ENCODE peak calls at places on chromosomes 1 and 21, in four cellular contexts. U is hepatocyte, M is esophagus squamous epithelium, T is GM12878. Q is an unnamed sample. For H3K4me1, the result is how much of the 10 kb centered on the place peaks cover.

GRCh38 chr1:46131727-46132528 is 501 bp downstream of the PIK3R3 start:
- DNase-seq in U (peak), M (no peak), T (no peak), Q (no peak)

GRCh38 chr1:86429830-86430229 is 5.9 kb downstream of the CLCA2 start:
- DNase-seq in U (peak), M (no peak), T (no peak), Q (no peak)

GRCh38 chr1:204268101-204268500 is 54.3 kb upstream of the GOLT1A start:
- DNase-seq in U (no peak), M (no peak), T (no peak), Q (no peak)

GRCh38 chr1:54857741-54858665 is 29.0 kb downstream of the DHCR24 start:
- DNase-seq in U (peak), M (no peak), T (no peak), Q (no peak)

GRCh38 chr1:179816196-179816960 is 61.2 kb downstream of the TOR1AIP2 start:
- DNase-seq in U (peak), M (no peak), T (no peak), Q (no peak)

GRCh38 chr1:202049129-202049528 is 38.7 kb downstream of the ELF3 start:
- DNase-seq in U (no peak), M (no peak), T (no peak), Q (no peak)

GRCh38 chr1:205493241-205494085 is 11.0 kb upstream of the CDK18 start:
- DNase-seq in U (peak), M (no peak), T (no peak), Q (no peak)

GRCh38 chr21:44850905-44851657 is 22.4 kb downstream of the PTTG1IP start:
- DNase-seq in U (no peak), M (no peak), T (no peak), Q (no peak)

GRCh38 chr1:114315601-114316000 is 161.9 kb upstream of the SYT6 start:
- DNase-seq in U (no peak), M (no peak), T (no peak), Q (no peak)

GRCh38 chr1:206582537-206583460 is 29.5 kb downstream of the EIF2D start:
- DNase-seq in U (no peak), M (no peak), T (no peak), Q (no peak)

GRCh38 chr1:156148236-156148635 is 5.1 kb upstream of the SEMA4A start:
- DNase-seq in U (no peak), M (no peak), T (peak), Q (no peak)

GRCh38 chr1:90723561-90724108 is 6.5 kb upstream of the BARHL2 start:
- DNase-seq in U (no peak), M (no peak), T (no peak), Q (no peak)

GRCh38 chr1:5622412-5622811 is 369.8 kb downstream of the NPHP4 start:
- DNase-seq in U (no peak), M (no peak), T (no peak), Q (no peak)

GRCh38 chr1:7046314-7046713 is 261.1 kb downstream of the CAMTA1 start:
- DNase-seq in U (peak), M (no peak), T (no peak), Q (no peak)

GRCh38 chr1:25037174-25038074 is 107.3 kb upstream of the RUNX3 start:
- DNase-seq in U (peak), M (no peak), T (no peak), Q (no peak)
- H3K4me1 ChIP-seq in U (under half), M (under half), T (half or more), Q (under half)

DNA sequence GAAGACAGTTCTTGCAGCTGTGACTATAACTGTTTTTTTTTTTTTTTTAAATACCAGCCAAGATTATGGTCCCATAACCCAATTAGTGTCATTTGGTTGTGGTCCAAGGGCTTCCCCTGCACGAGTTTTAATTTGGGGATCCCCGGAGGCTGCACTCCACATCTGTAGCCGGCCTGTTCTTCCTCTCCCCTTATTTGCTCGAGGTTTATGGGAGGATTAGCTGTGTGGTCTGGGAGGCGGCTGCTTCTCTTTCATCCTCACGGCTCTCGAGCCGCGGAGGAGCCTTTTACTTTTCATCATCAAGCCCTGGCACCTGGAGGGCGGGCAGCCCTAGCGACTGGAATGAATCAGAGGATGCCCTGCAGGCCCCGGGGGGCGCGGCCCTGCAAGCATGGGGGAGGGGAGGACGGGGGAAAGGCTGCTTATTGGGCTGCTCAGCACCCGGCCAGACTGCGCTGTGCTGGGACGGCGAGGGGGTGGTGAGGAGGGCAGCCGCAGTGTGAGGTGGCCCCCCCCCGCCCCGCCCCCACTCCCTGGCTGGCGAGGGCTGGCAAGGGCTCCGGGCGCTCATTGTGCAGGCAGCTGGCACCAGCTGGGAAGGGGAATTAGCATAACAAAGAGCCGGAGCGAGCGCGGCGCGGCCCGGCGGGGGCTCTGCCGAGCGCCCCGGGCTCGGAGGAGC is 18.5 kb downstream of the SERTAD4 start:
- DNase-seq in U (peak), M (no peak), T (no peak), Q (no peak)
- H3K27ac ChIP-seq in U (peak), M (peak), T (no peak), Q (no peak)

GRCh38 chr21:31576428-31576827 is 83.1 kb upstream of the SOD1 start:
- DNase-seq in U (no peak), M (no peak), T (no peak), Q (no peak)

GRCh38 chr21:31580866-31581276 is 78.6 kb upstream of the SOD1 start:
- DNase-seq in U (peak), M (no peak), T (peak), Q (no peak)

GRCh38 chr21:31573217-31573616 is 86.3 kb upstream of the SOD1 start:
- DNase-seq in U (no peak), M (no peak), T (no peak), Q (no peak)

GRCh38 chr21:31571879-31572278 is 87.6 kb upstream of the SOD1 start:
- DNase-seq in U (no peak), M (no peak), T (no peak), Q (no peak)

GRCh38 chr21:31577280-31577679 is 82.2 kb upstream of the SOD1 start:
- DNase-seq in U (no peak), M (no peak), T (no peak), Q (no peak)
- TF ChIP-seq CTCF in U (no peak), M (no peak), T (no peak), Q (no peak)

GRCh38 chr1:164609084-164609483 is 50.1 kb downstream of the PBX1 start:
- DNase-seq in U (no peak), M (no peak), T (no peak), Q (no peak)

GRCh38 chr1:164610528-164611222 is 51.7 kb downstream of the PBX1 start:
- DNase-seq in U (no peak), M (no peak), T (no peak), Q (no peak)

GRCh38 chr1:164613176-164613575 is 54.2 kb downstream of the PBX1 start:
- DNase-seq in U (peak), M (no peak), T (no peak), Q (no peak)

GRCh38 chr1:164614316-164614715 is 55.3 kb downstream of the PBX1 start:
- DNase-seq in U (no peak), M (no peak), T (no peak), Q (no peak)

DNA sequence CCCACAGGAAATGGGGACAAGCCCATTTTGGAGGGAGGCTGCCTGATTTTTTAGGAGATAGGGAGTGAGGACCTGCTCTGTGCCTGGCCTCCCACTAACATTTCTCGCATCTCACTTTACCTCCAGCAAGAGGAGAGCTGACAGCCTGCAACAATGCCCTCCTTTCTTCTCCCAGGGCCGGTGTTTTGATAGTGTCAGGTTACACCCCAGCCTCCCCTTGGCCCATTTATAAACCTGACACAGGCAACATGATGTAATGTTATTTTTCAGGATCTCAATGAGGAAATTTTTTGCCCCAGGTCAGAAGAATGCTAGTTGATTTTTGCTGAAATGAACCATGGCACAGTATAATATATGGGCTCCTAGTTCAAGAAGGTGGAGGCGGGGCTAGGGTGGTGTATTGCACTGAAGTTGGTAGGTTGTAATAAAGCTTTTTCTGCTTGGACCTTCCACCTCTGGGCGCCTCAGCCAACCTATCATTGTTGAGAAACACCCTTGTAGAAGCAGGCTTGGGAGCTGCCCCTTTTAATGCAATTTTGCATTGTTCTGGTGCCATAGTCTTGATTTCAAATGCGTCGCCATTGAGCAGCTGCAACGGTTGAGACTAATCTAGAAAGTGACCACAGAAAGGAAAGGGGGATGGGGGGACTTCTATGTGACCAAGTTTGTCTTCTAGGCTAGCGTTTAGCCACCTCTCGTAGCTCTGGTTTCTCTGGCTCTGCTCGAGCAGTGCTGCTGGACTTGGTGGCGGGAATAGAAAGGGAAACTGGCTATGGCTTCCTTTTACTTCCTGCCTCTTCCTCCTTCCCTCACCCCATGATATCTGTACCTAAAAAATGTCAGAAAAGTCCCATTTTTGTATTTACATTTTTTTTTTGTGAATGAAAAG is 53.0 kb downstream of the PBX1 start:
- DNase-seq in U (peak), M (no peak), T (no peak), Q (peak)
- H3K4me1 ChIP-seq in U (under half), M (under half), T (under half), Q (under half)

GRCh38 chr1:150876111-150876434 is 326 bp downstream of the ARNT start:
- DNase-seq in U (peak), M (no peak), T (no peak), Q (peak)

GRCh38 chr1:150877220-150877516 is 769 bp upstream of the ARNT start:
- DNase-seq in U (no peak), M (no peak), T (no peak), Q (no peak)

GRCh38 chr1:150887018-150887417 is at the start of gene CTXND2:
- DNase-seq in U (no peak), M (no peak), T (no peak), Q (no peak)

GRCh38 chr1:150881331-150882070 is 5.1 kb upstream of the ARNT start:
- DNase-seq in U (no peak), M (no peak), T (no peak), Q (no peak)
- H3K27ac ChIP-seq in U (peak), M (peak), T (no peak), Q (peak)

Q was measured in RWPE2.